ENCODE peak calls at places on chromosomes 12 and 14, in six cellular contexts. B is neural progenitor cell, R is choroid plexus epithelial cell, U is T1000, P is tibial artery, K is BJ. X is an unnamed sample.

GRCh38 chr14:44505588-44505987 is 1.5 kb downstream of the FSCB start:
- DNase-seq in U (no peak), R (no peak), K (no peak), B (no peak), P (no peak), X (no peak)

GRCh38 chr14:32457213-32457920 is 128.3 kb downstream of the AKAP6 start:
- DNase-seq in B (no peak), U (no peak), K (peak; percentile 53), R (peak; percentile 89), P (no peak), X (no peak)

GRCh38 chr12:103858953-103859601 is 18.0 kb upstream of the NT5DC3 start:
- DNase-seq in R (peak; percentile 98), K (peak; percentile 97), P (peak; percentile 83), U (peak; percentile 61), B (no peak), X (no peak)

GRCh38 chr12:58888131-58888783 is 32.0 kb downstream of the LRIG3 start:
- DNase-seq in U (no peak), K (no peak), B (no peak), R (peak; percentile 86), P (peak; percentile 44), X (no peak)

GRCh38 chr12:51774936-51775335 is 73.6 kb downstream of the FIGNL2 start:
- DNase-seq in R (no peak), P (no peak), U (no peak), B (no peak), K (no peak), X (no peak)

GRCh38 chr12:87383705-87384104 is 645.5 kb downstream of the C12orf50 start:
- DNase-seq in K (no peak), U (no peak), P (no peak), B (no peak), R (peak; percentile 29), X (no peak)

GRCh38 chr14:104518659-104519350 is 60.8 kb upstream of the C14orf180 start:
- DNase-seq in R (no peak), K (no peak), U (no peak), P (no peak), B (no peak), X (no peak)

GRCh38 chr12:26150737-26151450 is 26.1 kb upstream of the BHLHE41 start:
- DNase-seq in P (no peak), K (peak; percentile 52), R (peak; percentile 78), B (no peak), U (no peak), X (no peak)

GRCh38 chr12:57372233-57372632 is 58.6 kb downstream of the R3HDM2 start:
- DNase-seq in K (no peak), R (peak; percentile 18), U (no peak), B (no peak), P (no peak), X (no peak)

GRCh38 chr12:116160196-116160595 is 117.3 kb downstream of the MED13L start:
- DNase-seq in U (no peak), P (no peak), R (peak; percentile 41), K (no peak), B (no peak), X (no peak)

GRCh38 chr14:59305836-59306555 is 117.5 kb downstream of the DAAM1 start:
- DNase-seq in P (no peak), K (no peak), B (no peak), R (peak; percentile 70), U (no peak), X (no peak)

GRCh38 chr12:81222841-81223595 is 145.1 kb downstream of the ACSS3 start:
- DNase-seq in R (no peak), U (no peak), K (peak; percentile 27), B (no peak), P (no peak), X (no peak)

GRCh38 chr12:110543252-110543959 is 39.7 kb downstream of the PPTC7 start:
- DNase-seq in K (no peak), R (peak; percentile 97), B (no peak), P (peak; percentile 97), U (no peak), X (no peak)

GRCh38 chr12:49818241-49818640 is 10.0 kb downstream of the NCKAP5L start:
- DNase-seq in B (no peak), U (no peak), R (no peak), P (no peak), K (no peak), X (no peak)

GRCh38 chr14:76832503-76832988 is 6.3 kb downstream of the LRRC74A start:
- DNase-seq in K (no peak), U (no peak), P (no peak), R (peak; percentile 45), B (no peak), X (no peak)

GRCh38 chr12:66242261-66242760 is 53.3 kb downstream of the IRAK3 start:
- DNase-seq in K (no peak), R (peak; percentile 32), B (no peak), U (no peak), P (no peak), X (no peak)

GRCh38 chr12:116466536-116466935 is 92.6 kb upstream of the MAP1LC3B2 start:
- DNase-seq in K (no peak), B (no peak), U (no peak), P (no peak), R (peak; percentile 17), X (no peak)

GRCh38 chr14:92470215-92470614 is 43.4 kb upstream of the RIN3 start:
- DNase-seq in U (no peak), K (peak; percentile 86), R (peak; percentile 31), P (no peak), B (no peak), X (no peak)

GRCh38 chr12:1272132-1272531 is 281.1 kb downstream of the ERC1 start:
- DNase-seq in B (no peak), P (no peak), K (no peak), R (no peak), U (no peak), X (no peak)

GRCh38 chr12:70754330-70754741 is 117.1 kb upstream of the PTPRB start:
- DNase-seq in R (no peak), K (no peak), B (no peak), P (no peak), U (no peak), X (no peak)

GRCh38 chr12:104526320-104526719 is 69.6 kb downstream of the CHST11 start:
- DNase-seq in P (no peak), K (no peak), R (no peak), B (peak; percentile 55), U (no peak), X (peak; percentile 90)

X was measured in H9.